ENCODE peak calls at places on chromosomes 12 and 14, in seven cellular contexts. V, Y, S, G, O, X and I are unnamed samples.

GRCh38 chr12:121955258-121956040 is 37.1 kb downstream of the CFAP251 start:
- DNase-seq in V (peak; percentile 59), Y (no peak), S (peak; percentile 48), G (no peak), O (no peak), X (no peak), I (peak; percentile 18)

GRCh38 chr14:53368714-53369191 is 215.6 kb upstream of the DDHD1 start:
- DNase-seq in V (no peak), Y (peak; percentile 91), S (peak; percentile 22), G (no peak), O (no peak), X (no peak), I (no peak)

GRCh38 chr12:71594214-71594948 is 69.3 kb downstream of the ZFC3H1 start:
- DNase-seq in V (no peak), Y (no peak), S (peak; percentile 60), G (no peak), O (no peak), X (no peak), I (no peak)

GRCh38 chr12:39503445-39503844 is 60.5 kb upstream of the KIF21A start:
- DNase-seq in V (no peak), Y (peak; percentile 40), S (peak; percentile 53), G (no peak), O (no peak), X (no peak), I (no peak)

GRCh38 chr14:103402700-103403099 is 17.5 kb downstream of the MARK3 start:
- DNase-seq in V (no peak), Y (peak; percentile 66), S (no peak), G (no peak), O (peak; percentile 17), X (no peak), I (peak; percentile 32)

GRCh38 chr12:104653730-104654328 is 197.1 kb downstream of the CHST11 start:
- DNase-seq in V (peak; percentile 62), Y (no peak), S (peak; percentile 38), G (no peak), O (no peak), X (no peak), I (peak; percentile 51)

GRCh38 chr14:91387135-91387849 is 30.3 kb downstream of the CCDC88C start:
- DNase-seq in V (no peak), Y (peak; percentile 73), S (no peak), G (no peak), O (no peak), X (no peak), I (no peak)

GRCh38 chr12:116964740-116965090 is 54.0 kb downstream of the FBXW8 start:
- DNase-seq in V (no peak), Y (no peak), S (no peak), G (no peak), O (no peak), X (no peak), I (no peak)

GRCh38 chr12:99911967-99912366 is 72.8 kb downstream of the ANKS1B start:
- DNase-seq in V (no peak), Y (no peak), S (no peak), G (no peak), O (peak; percentile 51), X (no peak), I (peak; percentile 41)

GRCh38 chr12:7015555-7016370 is 2.5 kb downstream of the LPCAT3 start:
- DNase-seq in V (no peak), Y (no peak), S (no peak), G (no peak), O (no peak), X (no peak), I (no peak)

DNA sequence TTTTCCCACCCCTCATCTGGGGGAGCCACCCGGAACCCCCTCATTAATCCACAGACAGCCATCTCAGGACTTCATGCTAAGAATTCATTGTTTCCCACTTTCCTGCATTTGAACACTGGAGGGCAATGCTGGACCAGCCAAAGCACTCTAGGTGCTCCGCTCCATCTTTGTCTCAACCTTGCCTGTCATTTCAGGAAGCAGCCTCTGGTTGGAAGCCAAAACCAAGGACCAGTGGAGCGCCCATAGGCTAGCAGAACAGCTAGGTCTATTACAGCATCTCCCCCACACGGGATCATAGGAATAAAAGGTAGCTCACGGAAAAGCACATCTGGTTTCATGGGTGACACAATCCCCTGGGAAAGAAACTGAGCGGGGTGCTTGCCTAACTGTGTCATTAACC is 197.1 kb downstream of the DAD1 start:
- DNase-seq in V (peak; percentile 92), Y (peak; percentile 59), S (peak; percentile 67), G (no peak), O (peak; percentile 29), X (peak; percentile 34), I (peak; percentile 89)
- H3K4me3 ChIP-seq in V (no peak overlapping the region), Y (no peak overlapping the region), S (no peak overlapping the region), G (no peak overlapping the region), O (no peak overlapping the region), X (no peak overlapping the region), I (no peak overlapping the region)

GRCh38 chr12:114412307-114412706 is 6.4 kb upstream of the TBX5 start:
- DNase-seq in V (no peak), Y (no peak), S (no peak), G (no peak), O (no peak), X (no peak), I (no peak)
- H3K4me3 ChIP-seq in V (no peak overlapping the region), Y (no peak overlapping the region), S (no peak overlapping the region), G (no peak overlapping the region), O (no peak overlapping the region), X (no peak overlapping the region), I (no peak overlapping the region)

DNA sequence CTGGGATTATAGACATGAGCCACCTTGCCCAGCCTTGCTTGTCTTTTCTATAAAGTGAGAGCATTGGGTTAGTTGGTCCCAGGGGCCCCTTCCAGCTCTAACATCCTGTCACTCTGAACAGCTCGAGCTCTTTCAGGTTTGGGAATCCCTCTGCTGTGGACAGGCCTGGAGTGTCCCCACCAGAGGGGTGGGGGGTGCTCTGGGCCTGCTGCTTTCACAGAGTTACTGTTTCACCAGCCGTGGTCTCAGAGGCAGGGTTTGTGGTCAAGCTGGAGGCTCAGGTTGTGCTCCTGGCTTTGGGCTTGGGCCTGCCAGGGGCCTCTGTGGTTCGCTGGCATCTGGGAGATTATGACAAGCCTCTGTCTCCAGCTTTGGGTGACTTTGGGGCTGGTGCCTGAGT is 59.7 kb downstream of the FBXL14 start:
- DNase-seq in V (peak; percentile 43), Y (no peak), S (no peak), G (no peak), O (peak; percentile 83), X (no peak), I (peak; percentile 67)
- H3K4me3 ChIP-seq in V (peak overlapping the region; percentile 68), Y (no peak overlapping the region), S (no peak overlapping the region), G (no peak overlapping the region), O (peak overlapping the region; percentile 88), X (no peak overlapping the region), I (peak overlapping the region; percentile 66)

GRCh38 chr12:46452776-46453175 is 80.2 kb upstream of the SLC38A2 start:
- DNase-seq in V (no peak), Y (no peak), S (no peak), G (no peak), O (no peak), X (no peak), I (no peak)
- H3K4me3 ChIP-seq in V (no peak overlapping the region), Y (no peak overlapping the region), S (no peak overlapping the region), G (no peak overlapping the region), O (no peak overlapping the region), X (no peak overlapping the region), I (no peak overlapping the region)

GRCh38 chr12:108852674-108853073 is 4.7 kb downstream of the SSH1 start:
- DNase-seq in V (no peak), Y (peak; percentile 44), S (peak; percentile 66), G (no peak), O (no peak), X (no peak), I (no peak)
- H3K4me3 ChIP-seq in V (no peak overlapping the region), Y (peak overlapping the region; percentile 15), S (peak overlapping the region; percentile 17), G (peak overlapping the region; percentile 17), O (no peak overlapping the region), X (peak overlapping the region; percentile 45), I (no peak overlapping the region)

GRCh38 chr14:22506778-22507351 is 82.2 kb downstream of the DAD1 start:
- DNase-seq in V (no peak), Y (no peak), S (no peak), G (no peak), O (no peak), X (no peak), I (peak; percentile 72)
- H3K4me3 ChIP-seq in V (no peak overlapping the region), Y (no peak overlapping the region), S (no peak overlapping the region), G (no peak overlapping the region), O (no peak overlapping the region), X (no peak overlapping the region), I (peak overlapping the region; percentile 72)

GRCh38 chr14:20732950-20733650 is 12.6 kb upstream of the EDDM3A start:
- DNase-seq in V (no peak), Y (no peak), S (no peak), G (no peak), O (no peak), X (no peak), I (no peak)
- H3K4me3 ChIP-seq in V (no peak overlapping the region), Y (no peak overlapping the region), S (no peak overlapping the region), G (no peak overlapping the region), O (no peak overlapping the region), X (no peak overlapping the region), I (no peak overlapping the region)

GRCh38 chr12:52903285-52903854 is 1.5 kb downstream of the KRT8 start:
- DNase-seq in V (no peak), Y (peak; percentile 75), S (peak; percentile 69), G (peak; percentile 76), O (no peak), X (peak; percentile 76), I (peak; percentile 24)

GRCh38 chr12:52901715-52902541 is 2.9 kb downstream of the KRT8 start:
- DNase-seq in V (no peak), Y (no peak), S (no peak), G (no peak), O (no peak), X (no peak), I (no peak)

GRCh38 chr12:52906049-52906645 is 1.3 kb upstream of the KRT8 start:
- DNase-seq in V (no peak), Y (no peak), S (no peak), G (no peak), O (no peak), X (no peak), I (no peak)

GRCh38 chr12:52900896-52901714 is 3.8 kb downstream of the KRT8 start:
- DNase-seq in V (no peak), Y (no peak), S (no peak), G (no peak), O (no peak), X (no peak), I (no peak)

DNA sequence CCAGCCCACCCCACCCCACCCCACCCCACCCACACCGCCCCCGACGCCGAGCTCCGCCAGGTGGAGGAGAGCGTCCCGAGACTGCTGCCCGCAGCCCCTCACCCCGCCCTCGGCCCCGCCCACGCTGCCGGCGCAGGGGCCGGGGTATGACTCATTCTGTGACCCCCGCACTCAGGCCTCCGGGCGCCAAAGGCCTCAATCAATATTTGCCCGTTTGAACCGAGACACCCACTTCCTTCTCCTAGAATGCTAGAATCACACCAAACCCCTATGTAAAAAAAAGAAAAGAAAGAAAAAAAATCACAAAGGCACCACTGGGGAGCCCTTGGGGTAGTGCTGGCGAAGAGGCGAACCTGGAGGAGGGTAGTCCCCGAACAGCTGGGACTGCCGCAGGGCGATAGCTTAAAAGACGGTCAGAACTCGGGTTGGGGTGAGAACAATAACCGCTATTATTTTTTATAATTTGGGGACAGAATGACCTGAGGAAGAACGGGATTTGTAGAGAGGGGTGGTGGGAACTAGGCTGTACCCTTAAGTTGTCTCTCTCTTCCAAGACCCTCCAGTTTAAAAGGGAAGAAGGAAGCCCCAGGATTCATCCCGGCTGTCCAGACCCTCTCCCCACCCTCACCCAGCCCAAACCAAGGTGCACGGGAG is 894 bp downstream of the KRT8 start:
- DNase-seq in V (no peak), Y (peak; percentile 39), S (peak; percentile 64), G (no peak), O (no peak), X (peak; percentile 31), I (peak; percentile 21)
- H3K4me3 ChIP-seq in V (no peak overlapping the region), Y (no peak overlapping the region), S (peak overlapping the region; percentile 87), G (peak overlapping the region; percentile 45), O (no peak overlapping the region), X (peak overlapping the region; percentile 67), I (no peak overlapping the region)